ENCODE peak calls at places on chromosome 18, in four cellular contexts. Y is activated CD4-positive, alpha-beta T cell treated with anti-CD3 and anti-CD28 coated beads, Interleukin-2, amount 50 U/mL, for 48 hours; K is PC-3; M is ecto neural progenitor cell. O is an unnamed sample.

GRCh38 chr18:250685-251084 is 17.2 kb downstream of the THOC1 start:
- DNase-seq in K (peak), Y (no peak), M (no peak), O (no peak)

GRCh38 chr18:5197032-5197434 is at the start of gene AKAIN1:
- DNase-seq in Y (peak), K (no peak), M (peak), O (peak)

GRCh38 chr18:59778434-59778833 is 81.2 kb upstream of the CCBE1 start:
- DNase-seq in M (no peak), K (no peak), Y (no peak), O (no peak)

GRCh38 chr18:21255211-21255610 is 13.2 kb downstream of the GREB1L start:
- DNase-seq in M (no peak), K (no peak), Y (no peak), O (no peak)

GRCh38 chr18:27619906-27620305 is 434.8 kb upstream of the CHST9 start:
- DNase-seq in K (no peak), Y (no peak), M (no peak), O (no peak)

GRCh38 chr18:49250819-49251388 is 209.5 kb downstream of the DYM start:
- DNase-seq in Y (no peak), M (no peak), K (peak), O (no peak)

GRCh38 chr18:36309436-36310391 is 12.2 kb downstream of the FHOD3 start:
- DNase-seq in K (peak), M (no peak), Y (no peak), O (peak)

GRCh38 chr18:7898181-7898580 is 331.1 kb downstream of the PTPRM start:
- DNase-seq in K (peak), M (no peak), Y (no peak), O (no peak)

GRCh38 chr18:58867281-58867961 is 2.7 kb downstream of the ZNF532 start:
- DNase-seq in K (peak), Y (no peak), M (no peak), O (peak)

GRCh38 chr18:63318882-63319382 is 637 bp downstream of the BCL2 start:
- DNase-seq in K (no peak), M (no peak), Y (no peak), O (no peak)

GRCh38 chr18:59386909-59387515 is 27.9 kb upstream of the LMAN1 start:
- DNase-seq in K (no peak), Y (no peak), M (no peak), O (peak)

GRCh38 chr18:67519582-67519981 is 3.1 kb upstream of the DSEL start:
- DNase-seq in Y (no peak), M (no peak), K (peak), O (no peak)

GRCh38 chr18:77250926-77251729 is 1.5 kb downstream of the GALR1 start:
- DNase-seq in M (peak), K (no peak), Y (no peak), O (peak)

GRCh38 chr18:57708288-57708687 is 86.7 kb upstream of the NARS1 start:
- DNase-seq in K (no peak), M (no peak), Y (no peak), O (no peak)

GRCh38 chr18:9017900-9018217 is 84.6 kb upstream of the NDUFV2 start:
- DNase-seq in Y (no peak), K (peak), M (no peak), O (no peak)

GRCh38 chr18:72342933-72343332 is 201.2 kb downstream of the CBLN2 start:
- DNase-seq in M (no peak), K (no peak), Y (no peak), O (no peak)

GRCh38 chr18:75727479-75727878 is 300.0 kb upstream of the SMIM21 start:
- DNase-seq in K (peak), Y (peak), M (peak), O (peak)

GRCh38 chr18:76459687-76460350 is 35.2 kb downstream of the ZNF516 start:
- DNase-seq in Y (no peak), M (peak), K (peak), O (peak)

GRCh38 chr18:67875057-67875456 is 358.5 kb upstream of the DSEL start:
- DNase-seq in Y (no peak), M (no peak), K (peak), O (no peak)

GRCh38 chr18:27185025-27185763 is at the start of gene CHST9:
- DNase-seq in M (peak), Y (no peak), K (no peak), O (peak)

GRCh38 chr18:13973061-13973460 is 57.7 kb upstream of the MC2R start:
- DNase-seq in Y (no peak), K (no peak), M (no peak), O (peak)

GRCh38 chr18:9765505-9765904 is 57.4 kb downstream of the RAB31 start:
- DNase-seq in Y (no peak), M (no peak), K (no peak), O (no peak)

GRCh38 chr18:12011199-12011961 is 30.1 kb downstream of the IMPA2 start:
- DNase-seq in Y (no peak), K (no peak), M (no peak), O (no peak)

GRCh38 chr18:47755102-47755456 is 175.4 kb downstream of the SMAD2 start:
- DNase-seq in Y (no peak), K (no peak), M (no peak), O (no peak)

GRCh38 chr18:28159055-28159454 is 17.9 kb downstream of the CDH2 start:
- DNase-seq in M (no peak), K (peak), Y (no peak), O (peak)

GRCh38 chr18:31042391-31043181 is at the start of gene DSC3:
- DNase-seq in Y (no peak), M (peak), K (peak), O (peak)

GRCh38 chr18:61333746-61334490 is 688 bp downstream of the CDH20 start:
- DNase-seq in Y (no peak), M (peak), K (no peak), O (peak)

GRCh38 chr18:29651121-29651675 is 1391.3 kb downstream of the DSC3 start:
- DNase-seq in M (no peak), K (peak), Y (no peak), O (no peak)

GRCh38 chr18:48702346-48703032 is 163.7 kb downstream of the CTIF start:
- DNase-seq in K (no peak), M (no peak), Y (no peak), O (no peak)

GRCh38 chr18:44033144-44033543 is 647.5 kb upstream of the SETBP1 start:
- DNase-seq in M (no peak), Y (no peak), K (no peak), O (no peak)

GRCh38 chr18:22314001-22314400 is 103.7 kb downstream of the CTAGE1 start:
- DNase-seq in K (no peak), M (no peak), Y (no peak), O (no peak)

GRCh38 chr18:58714259-58714658 is 43.0 kb downstream of the MALT1 start:
- DNase-seq in K (no peak), M (no peak), Y (no peak), O (no peak)

GRCh38 chr18:50947899-50948298 is 19.9 kb upstream of the ELAC1 start:
- DNase-seq in M (no peak), Y (no peak), K (peak), O (no peak)

GRCh38 chr18:297936-298335 is 30.1 kb upstream of the THOC1 start:
- DNase-seq in K (no peak), M (no peak), Y (no peak), O (no peak)

GRCh38 chr18:40179647-40180175 is 1775.3 kb upstream of the PIK3C3 start:
- DNase-seq in M (peak), K (no peak), Y (no peak), O (no peak)

GRCh38 chr18:55012041-55012440 is 52.8 kb upstream of the CCDC68 start:
- DNase-seq in Y (no peak), K (no peak), M (no peak), O (no peak)

GRCh38 chr18:38077219-38077618 is 511.6 kb upstream of the CELF4 start:
- DNase-seq in K (no peak), M (no peak), Y (no peak), O (no peak)

GRCh38 chr18:79715280-79715679 is 35.7 kb downstream of the CTDP1 start:
- DNase-seq in M (no peak), Y (no peak), K (no peak), O (no peak)

GRCh38 chr18:47754311-47755101 is 176.0 kb downstream of the SMAD2 start:
- DNase-seq in K (peak), Y (peak), M (peak), O (peak)